ENCODE peak calls at places on chromosomes 4 and X, in six cellular contexts. F is suprapubic skin, G is body of pancreas, R is ovary, Z is lower lobe of right lung, K is upper lobe of right lung. H is an unnamed sample. For H3K4me1, the result is how much of the 10 kb centered on the place peaks cover.

GRCh38 chrX:40054793-40055192 is 43.0 kb downstream of the BCOR start:
- DNase-seq in F (no peak), G (no peak), R (no peak), Z (no peak), K (no peak), H (no peak)

GRCh38 chr4:128006592-128006991 is 41.4 kb downstream of the ABHD18 start:
- DNase-seq in F (no peak), G (no peak), R (no peak), Z (no peak), K (no peak), H (no peak)

GRCh38 chrX:51742586-51742985 is 656 bp upstream of the GSPT2 start:
- DNase-seq in F (no peak), G (no peak), R (no peak), Z (no peak), K (no peak), H (no peak)

GRCh38 chr4:57639566-57640328 is 529.6 kb upstream of the IGFBP7 start:
- DNase-seq in F (no peak), G (no peak), R (no peak), Z (no peak), K (no peak), H (no peak)

GRCh38 chr4:157655101-157655818 is 434.7 kb downstream of the GRIA2 start:
- DNase-seq in F (no peak), G (no peak), R (no peak), Z (no peak), K (no peak), H (no peak)

GRCh38 chr4:110087116-110087708 is 111.2 kb downstream of the ELOVL6 start:
- DNase-seq in F (no peak), G (no peak), R (no peak), Z (no peak), K (no peak), H (no peak)

GRCh38 chr4:119314356-119314755 is 7.6 kb downstream of the FABP2 start:
- DNase-seq in F (no peak), G (no peak), R (no peak), Z (no peak), K (no peak), H (no peak)

GRCh38 chr4:107719211-107719926 is 665 bp downstream of the PAPSS1 start:
- DNase-seq in F (no peak), G (no peak), R (no peak), Z (no peak), K (no peak), H (no peak)

GRCh38 chrX:9627827-9628406 is 137.7 kb downstream of the GPR143 start:
- DNase-seq in F (no peak), G (no peak), R (no peak), Z (no peak), K (no peak), H (no peak)

GRCh38 chrX:74132265-74132664 is 171.7 kb upstream of the ZCCHC13 start:
- DNase-seq in F (no peak), G (no peak), R (no peak), Z (no peak), K (no peak), H (no peak)

GRCh38 chr4:135186002-135186401 is 984.4 kb upstream of the PABPC4L start:
- DNase-seq in F (no peak), G (no peak), R (no peak), Z (no peak), K (no peak), H (no peak)

GRCh38 chr4:164904941-164905340 is 28.0 kb downstream of the APELA start:
- DNase-seq in F (no peak), G (no peak), R (no peak), Z (no peak), K (no peak), H (no peak)

GRCh38 chr4:37665347-37666009 is 20.7 kb downstream of the RELL1 start:
- DNase-seq in F (no peak), G (no peak), R (no peak), Z (no peak), K (no peak), H (no peak)
- H3K4me1 ChIP-seq in F (half or more), G (under half), R (under half), Z (half or more), K (half or more), H (under half)

GRCh38 chr4:153530996-153531375 is 64.8 kb downstream of the TMEM131L start:
- DNase-seq in F (no peak), G (no peak), R (no peak), Z (no peak), K (no peak), H (no peak)

GRCh38 chr4:153530284-153530995 is 64.3 kb downstream of the TMEM131L start:
- DNase-seq in F (no peak), G (no peak), R (no peak), Z (no peak), K (no peak), H (no peak)

GRCh38 chr4:153533387-153533786 is 67.2 kb downstream of the TMEM131L start:
- DNase-seq in F (no peak), G (no peak), R (no peak), Z (no peak), K (no peak), H (no peak)

GRCh38 chr4:153532636-153533035 is 66.5 kb downstream of the TMEM131L start:
- DNase-seq in F (no peak), G (no peak), R (no peak), Z (no peak), K (no peak), H (no peak)

DNA sequence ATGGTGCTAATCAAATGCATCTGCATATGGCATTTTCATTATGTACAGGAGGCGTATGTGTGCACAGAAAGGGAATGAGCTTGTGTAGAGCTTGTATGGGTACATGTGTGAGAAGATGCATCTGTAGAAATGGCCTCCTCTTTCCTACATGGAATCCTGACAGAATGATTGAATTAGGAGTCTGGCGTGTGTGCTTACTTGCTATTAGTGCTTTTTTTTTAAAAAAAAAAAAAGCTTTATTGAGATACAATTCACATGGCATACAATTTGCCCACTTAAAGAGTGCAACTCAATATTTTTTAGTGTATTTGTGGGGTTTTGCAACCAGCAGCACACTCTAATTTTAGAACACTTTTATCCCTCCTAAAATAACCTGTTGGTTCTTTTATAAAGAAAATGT is 66.1 kb downstream of the TMEM131L start:
- DNase-seq in F (no peak), G (no peak), R (no peak), Z (no peak), K (no peak), H (no peak)
- H3K4me1 ChIP-seq in F (under half), G (half or more), R (under half), Z (half or more), K (under half), H (half or more)

DNA sequence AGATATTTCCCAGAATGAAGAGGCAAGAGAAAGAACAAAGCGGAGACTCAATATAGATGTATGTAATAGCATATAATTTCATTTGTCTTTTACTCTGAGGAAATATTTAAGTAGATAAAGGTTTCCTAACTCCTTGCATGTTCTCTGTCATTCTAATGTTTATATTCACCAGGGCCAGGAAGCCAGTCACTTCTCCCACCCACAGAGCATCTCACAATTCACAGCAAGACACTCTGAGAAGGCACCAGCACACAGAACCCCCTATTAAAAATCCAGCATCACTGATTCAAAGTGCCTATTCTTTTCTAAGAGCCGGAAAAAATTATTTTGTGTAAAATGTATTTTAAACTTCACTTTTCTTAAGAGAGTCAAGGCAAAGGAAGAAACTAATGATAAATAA is 927.1 kb downstream of the C4orf33 start:
- DNase-seq in F (no peak), G (no peak), R (no peak), Z (no peak), K (no peak), H (no peak)
- H3K4me1 ChIP-seq in F (under half), G (under half), R (under half), Z (under half), K (under half), H (under half)

DNA sequence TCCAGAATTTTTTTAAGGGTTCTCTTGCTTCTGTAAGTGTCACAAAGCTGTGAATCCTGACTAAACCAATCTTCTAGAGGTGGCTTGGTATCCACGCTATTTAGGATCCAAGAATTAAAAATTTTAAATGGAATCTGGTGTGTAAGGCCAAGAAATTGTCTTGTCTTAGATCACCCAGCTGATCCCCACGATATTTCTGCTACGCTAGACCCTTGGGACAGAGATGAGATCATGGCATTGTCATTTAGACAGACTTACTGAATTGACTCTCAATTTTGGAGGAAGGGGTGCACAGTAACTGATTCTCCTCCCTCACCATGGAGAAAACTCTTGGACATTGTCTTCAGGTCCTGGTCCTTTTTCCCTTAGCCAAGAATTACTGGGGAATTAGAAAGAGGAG is 5.7 kb downstream of the GPRIN3 start:
- DNase-seq in F (no peak), G (no peak), R (no peak), Z (no peak), K (no peak), H (no peak)
- H3K4me1 ChIP-seq in F (under half), G (half or more), R (under half), Z (under half), K (under half), H (under half)

DNA sequence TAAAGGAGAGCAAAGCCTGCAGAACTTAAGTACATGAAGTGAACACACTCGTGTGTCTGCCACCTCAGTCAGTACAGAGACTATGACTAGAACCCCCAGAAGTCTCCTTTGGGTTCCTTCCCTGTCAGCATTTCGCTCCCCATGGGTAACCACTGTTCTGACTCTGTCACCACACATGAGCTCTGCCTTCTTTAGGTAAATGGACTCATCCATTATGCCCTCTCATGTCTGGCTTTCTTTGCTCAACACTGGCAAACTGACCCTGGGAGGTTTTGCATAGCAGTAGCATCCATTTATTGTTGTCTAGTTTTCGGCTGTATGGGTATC is 38.5 kb downstream of the TBC1D14 start:
- DNase-seq in F (no peak), G (no peak), R (no peak), Z (no peak), K (no peak), H (no peak)
- H3K4me1 ChIP-seq in F (under half), G (under half), R (under half), Z (under half), K (under half), H (under half)

GRCh38 chr4:3501825-3502425 is 30.3 kb downstream of the LRPAP1 start:
- DNase-seq in F (no peak), G (no peak), R (no peak), Z (no peak), K (no peak), H (no peak)
- H3K4me1 ChIP-seq in F (under half), G (under half), R (under half), Z (under half), K (under half), H (under half)

GRCh38 chrX:53282313-53282712 is 929 bp upstream of the IQSEC2 start:
- DNase-seq in F (no peak), G (no peak), R (peak), Z (no peak), K (no peak), H (no peak)

GRCh38 chrX:53283567-53283966 is 2.2 kb upstream of the IQSEC2 start:
- DNase-seq in F (no peak), G (no peak), R (no peak), Z (no peak), K (no peak), H (no peak)

GRCh38 chrX:53285591-53285990 is 4.2 kb upstream of the IQSEC2 start:
- DNase-seq in F (no peak), G (no peak), R (no peak), Z (no peak), K (no peak), H (no peak)

GRCh38 chrX:53283099-53283498 is 1.7 kb upstream of the IQSEC2 start:
- DNase-seq in F (no peak), G (no peak), R (no peak), Z (no peak), K (no peak), H (no peak)

GRCh38 chrX:53284684-53285447 is 3.5 kb upstream of the IQSEC2 start:
- DNase-seq in F (peak), G (peak), R (peak), Z (peak), K (peak), H (no peak)
- H3K4me1 ChIP-seq in F (under half), G (under half), R (under half), Z (under half), K (under half), H (half or more)

H was measured in esophagus squamous epithelium.